ENCODE peak calls at places on chromosomes 7 and 10, in four cellular contexts. C, N, B and Z are unnamed samples.

GRCh38 chr7:144407266-144407931 is 3.9 kb upstream of the NOBOX start:
- DNase-seq in B (no peak), C (no peak), N (no peak), Z (no peak)

GRCh38 chr10:132185601-132186487 is 904 bp upstream of the DPYSL4 start:
- DNase-seq in B (no peak), N (no peak), C (no peak), Z (no peak)

GRCh38 chr10:31677198-31678138 is 251.2 kb downstream of the ARHGAP12 start:
- DNase-seq in C (no peak), B (no peak), N (no peak), Z (peak)

GRCh38 chr7:2920956-2921708 is 77.0 kb upstream of the GNA12 start:
- DNase-seq in B (no peak), C (no peak), N (no peak), Z (no peak)

GRCh38 chr10:97321032-97321806 is 2.1 kb downstream of the FRAT1 start:
- DNase-seq in N (no peak), C (peak), B (peak), Z (peak)

GRCh38 chr7:43220250-43220649 is 107.8 kb downstream of the HECW1 start:
- DNase-seq in B (no peak), N (no peak), C (no peak), Z (no peak)

GRCh38 chr10:43595739-43596298 is 10.4 kb upstream of the ZNF485 start:
- DNase-seq in B (no peak), N (no peak), C (no peak), Z (no peak)

GRCh38 chr10:43199684-43200537 is 61.7 kb downstream of the CSGALNACT2 start:
- DNase-seq in B (no peak), N (no peak), C (no peak), Z (no peak)

GRCh38 chr7:140360697-140361229 is 37.6 kb downstream of the SLC37A3 start:
- DNase-seq in B (no peak), C (no peak), N (no peak), Z (no peak)

GRCh38 chr7:69996132-69996531 is 397.9 kb downstream of the AUTS2 start:
- DNase-seq in C (no peak), N (no peak), B (no peak), Z (no peak)

GRCh38 chr10:111996103-111996502 is 187.5 kb downstream of the GPAM start:
- DNase-seq in B (no peak), N (no peak), C (no peak), Z (no peak)